ENCODE peak calls at places on chromosomes 4 and X, in nine cellular contexts. D is psoas muscle, N is breast epithelium, S is GM20000, W is type B pancreatic cell, H is cardiac muscle cell, C is endothelial cell, E is tibial artery, V is neural progenitor cell. T is an unnamed sample.

GRCh38 chr4:169174247-169174646 is 96.5 kb downstream of the SH3RF1 start:
- DNase-seq in H (no peak), W (no peak), V (no peak), E (no peak), S (no peak), N (no peak), D (no peak), C (no peak), T (no peak)

GRCh38 chr4:26936284-26937065 is 75.8 kb downstream of the STIM2 start:
- DNase-seq in S (no peak), V (no peak), D (no peak), W (no peak), H (no peak), C (no peak), N (no peak), E (no peak), T (no peak)

GRCh38 chr4:158253350-158253980 is 43.2 kb downstream of the TMEM144 start:
- DNase-seq in N (peak; percentile 39), D (no peak), E (peak; percentile 42), C (peak; percentile 66), S (peak; percentile 40), W (no peak), V (peak; percentile 76), H (peak; percentile 75), T (no peak)

GRCh38 chr4:127782025-127782274 is 172 bp upstream of the HSPA4L start:
- DNase-seq in C (peak; percentile 90), N (peak; percentile 72), D (peak; percentile 84), W (peak; percentile 88), E (peak; percentile 69), V (peak; percentile 95), S (peak; percentile 95), H (peak; percentile 90), T (no peak)

GRCh38 chrX:51614353-51614752 is 4.4 kb downstream of the CENPVL3 start:
- DNase-seq in C (no peak), W (no peak), N (no peak), E (no peak), S (peak; percentile 24), V (peak; percentile 56), D (no peak), H (peak; percentile 69), T (no peak)

GRCh38 chr4:78956979-78957378 is 17.7 kb upstream of the PAQR3 start:
- DNase-seq in C (no peak), W (no peak), N (no peak), E (no peak), S (no peak), V (no peak), D (no peak), H (no peak), T (no peak)

GRCh38 chrX:68114573-68115199 is 318.6 kb downstream of the OPHN1 start:
- DNase-seq in W (no peak), E (no peak), H (peak; percentile 7), S (no peak), V (no peak), N (no peak), C (no peak), D (no peak), T (no peak)

GRCh38 chrX:2647627-2648026 is 43.5 kb upstream of the CD99 start:
- DNase-seq in V (no peak), D (no peak), C (no peak), W (no peak), S (no peak), H (no peak), E (no peak), N (no peak), T (no peak)

GRCh38 chrX:69876221-69876620 is 173.5 kb downstream of the AWAT2 start:
- DNase-seq in H (no peak), N (no peak), W (no peak), S (no peak), D (no peak), V (no peak), E (no peak), C (no peak), T (no peak)

GRCh38 chrX:136397001-136397400 is 90.7 kb upstream of the BRS3 start:
- DNase-seq in C (no peak), S (no peak), H (no peak), V (peak; percentile 3), E (no peak), D (no peak), N (no peak), W (no peak), T (no peak)

GRCh38 chrX:102517331-102517730 is 792 bp upstream of the TMSB15A start:
- DNase-seq in D (no peak), S (no peak), N (no peak), V (peak; percentile 15), E (no peak), H (peak; percentile 3), W (no peak), C (no peak), T (no peak)

GRCh38 chrX:69158166-69159040 is 6.8 kb downstream of the PJA1 start:
- DNase-seq in V (peak; percentile 64), C (peak; percentile 24), D (peak; percentile 57), S (peak; percentile 49), H (peak; percentile 82), W (peak; percentile 44), N (no peak), E (peak; percentile 77), T (no peak)

GRCh38 chr4:39118034-39118658 is 56.1 kb downstream of the KLHL5 start:
- DNase-seq in C (no peak), N (no peak), V (no peak), S (no peak), E (no peak), W (no peak), H (no peak), D (no peak), T (no peak)

GRCh38 chr4:184814686-184815045 is 11.1 kb downstream of the ACSL1 start:
- DNase-seq in V (no peak), W (no peak), H (no peak), S (no peak), D (no peak), E (no peak), C (no peak), N (no peak), T (no peak)

GRCh38 chr4:31234494-31234893 is 514.3 kb downstream of the PCDH7 start:
- DNase-seq in E (no peak), S (peak; percentile 7), W (no peak), D (no peak), V (no peak), N (no peak), H (no peak), C (no peak), T (no peak)

GRCh38 chr4:139085141-139085540 is 69.6 kb downstream of the NOCT start:
- DNase-seq in D (no peak), S (peak; percentile 19), E (no peak), N (no peak), H (peak; percentile 35), V (no peak), C (no peak), W (no peak), T (no peak)

GRCh38 chr4:173398251-173398650 is 665 bp downstream of the SCRG1 start:
- DNase-seq in D (no peak), E (no peak), C (no peak), N (no peak), V (no peak), S (no peak), H (no peak), W (no peak), T (no peak)

GRCh38 chr4:185713272-185713671 is 98.7 kb downstream of the SORBS2 start:
- DNase-seq in N (no peak), D (no peak), E (no peak), S (no peak), W (no peak), C (no peak), H (peak; percentile 75), V (no peak), T (no peak)

DNA sequence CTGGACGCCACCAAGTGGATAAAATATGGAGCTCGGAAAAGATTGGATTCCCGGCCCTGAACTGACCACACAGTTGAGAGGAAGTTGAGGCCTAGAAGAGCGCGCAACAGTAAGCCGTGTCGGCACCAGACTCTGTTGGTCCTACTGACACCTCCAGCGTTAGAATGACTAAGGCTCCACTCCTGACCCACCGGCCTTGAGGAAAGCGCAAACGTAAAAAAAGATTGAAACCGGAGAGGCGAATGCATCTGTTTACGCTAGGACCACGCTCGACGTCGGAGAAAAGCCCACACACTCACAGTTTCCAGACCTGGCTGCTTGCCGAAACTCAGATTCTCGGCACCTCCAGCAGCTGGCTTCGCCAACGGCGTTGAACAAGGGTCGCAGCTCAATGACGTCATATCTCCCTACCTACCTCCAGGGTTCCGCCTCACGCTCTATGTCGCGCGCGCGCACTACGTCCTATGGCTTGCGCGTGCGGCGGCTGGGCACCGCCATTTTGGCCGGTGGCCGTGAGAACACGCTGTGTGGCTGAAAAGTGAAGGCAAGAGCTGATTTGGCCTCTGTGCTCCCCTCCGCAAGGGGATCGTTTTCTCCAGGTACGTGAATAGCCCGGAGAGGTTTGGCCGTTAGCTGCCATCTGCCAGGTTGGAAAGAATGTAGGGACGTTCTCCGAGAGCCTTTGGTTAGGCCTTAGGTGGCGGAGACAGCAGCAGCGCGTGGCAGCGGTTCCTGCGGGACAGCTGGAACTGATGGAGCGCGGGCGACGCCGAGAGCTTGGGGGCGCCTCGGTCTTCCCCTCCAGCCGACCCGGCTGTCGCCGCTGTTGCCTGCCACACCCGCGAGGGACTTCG is at the start of the genes ABCE1 and ANAPC10:
- DNase-seq in H (peak; percentile 99), W (peak; percentile 96), D (peak; percentile 96), E (peak; percentile 96), V (peak; percentile 100), S (peak; percentile 89), C (peak; percentile 92), N (peak; percentile 92), T (peak; percentile 99)
- TF ChIP-seq CTCF in H (peak; percentile 38), W (peak; percentile 47), D (peak; percentile 27), E (no peak), V (no peak), S (no peak), C (no peak), N (peak; percentile 10), T (peak; percentile 80)

DNA sequence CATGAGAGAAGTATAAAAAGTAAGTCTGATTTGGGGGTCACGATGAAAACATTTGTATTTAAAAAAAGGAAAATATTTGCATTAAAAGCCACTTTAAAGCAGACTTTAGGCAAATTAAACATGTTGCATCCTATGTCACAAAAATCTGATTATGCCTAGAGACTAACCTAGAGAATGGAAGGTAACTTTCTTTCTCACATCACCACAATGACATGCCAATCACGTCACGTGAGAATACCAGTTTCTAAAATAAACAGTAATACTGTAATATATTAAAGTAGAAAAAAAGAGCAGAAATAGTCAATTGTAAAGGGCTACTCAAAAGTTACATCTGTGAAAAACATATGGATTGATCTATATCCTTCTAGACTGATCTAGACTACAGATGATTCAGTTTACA is 3.3 kb downstream of the CHIC2 start:
- DNase-seq in H (no peak), N (no peak), S (no peak), V (no peak), D (no peak), E (no peak), C (no peak), W (no peak), T (no peak)
- TF ChIP-seq CTCF in H (no peak), N (no peak), S (no peak), V (no peak), D (no peak), E (no peak), C (no peak), W (no peak), T (no peak)

GRCh38 chr4:125750827-125751466 is 436.2 kb downstream of the FAT4 start:
- DNase-seq in W (no peak), V (peak; percentile 70), D (no peak), H (peak; percentile 85), E (peak; percentile 34), C (peak; percentile 47), N (no peak), S (no peak), T (no peak)
- TF ChIP-seq CTCF in W (peak; percentile 58), V (peak; percentile 61), D (peak; percentile 37), H (peak; percentile 58), E (peak; percentile 13), C (no peak), N (no peak), S (no peak), T (peak; percentile 79)

GRCh38 chrX:56219702-56220101 is 12.5 kb upstream of the KLF8 start:
- DNase-seq in H (peak; percentile 2), N (no peak), W (no peak), S (no peak), D (no peak), V (peak; percentile 4), E (no peak), C (no peak), T (no peak)
- TF ChIP-seq CTCF in H (no peak), N (no peak), W (peak; percentile 31), S (no peak), D (peak; percentile 17), V (peak; percentile 35), E (peak; percentile 32), C (no peak), T (no peak)

T was measured in chondrocyte.